ENCODE peak calls at places on chromosomes 13 and 19, in five cellular contexts. Z is thyroid gland, T is brain microvascular endothelial cell, E is psoas muscle, X is fibroblast of lung. P is an unnamed sample.
A peak's percentile ranks its signal among the peaks of the same experiment; 100 is the strongest.

GRCh38 chr19:50204811-50205675 is 1.6 kb downstream of the MYH14 start:
- DNase-seq in Z (peak; percentile 96), T (no peak), E (peak; percentile 65), X (no peak), P (no peak)

GRCh38 chr19:55255618-55256423 is 3.0 kb downstream of the PPP6R1 start:
- DNase-seq in Z (peak; percentile 88), T (peak; percentile 15), E (no peak), X (no peak), P (peak; percentile 53)

GRCh38 chr19:13817615-13818371 is 22.6 kb downstream of the ZSWIM4 start:
- DNase-seq in Z (peak; percentile 85), T (no peak), E (no peak), X (no peak), P (no peak)

GRCh38 chr19:41449079-41449864 is 6.3 kb downstream of the ERICH4 start:
- DNase-seq in Z (peak; percentile 63), T (peak; percentile 60), E (peak; percentile 79), X (peak; percentile 65), P (peak; percentile 41)

GRCh38 chr19:16252459-16253205 is 54.9 kb downstream of the AP1M1 start:
- DNase-seq in Z (no peak), T (no peak), E (no peak), X (no peak), P (no peak)

GRCh38 chr19:21474671-21475181 is 30.7 kb upstream of the ZNF429 start:
- DNase-seq in Z (peak; percentile 85), T (peak; percentile 32), E (peak; percentile 66), X (peak; percentile 73), P (peak; percentile 32)

GRCh38 chr19:18364826-18365528 is 21.0 kb upstream of the GDF15 start:
- DNase-seq in Z (peak; percentile 89), T (peak; percentile 99), E (no peak), X (peak; percentile 100), P (peak; percentile 98)

GRCh38 chr13:93244141-93244917 is 17.7 kb downstream of the GPC6 start:
- DNase-seq in Z (no peak), T (peak; percentile 56), E (no peak), X (peak; percentile 56), P (peak; percentile 57)

GRCh38 chr13:108154421-108154858 is 60.9 kb downstream of the LIG4 start:
- DNase-seq in Z (peak; percentile 59), T (no peak), E (no peak), X (no peak), P (no peak)

GRCh38 chr19:41928221-41928683 is at the start of gene ERFL:
- DNase-seq in Z (no peak), T (no peak), E (no peak), X (no peak), P (no peak)

GRCh38 chr13:20301391-20302071 is 69.4 kb upstream of the GJB6 start:
- DNase-seq in Z (peak; percentile 8), T (no peak), E (peak; percentile 35), X (peak; percentile 8), P (no peak)

GRCh38 chr13:103062079-103062478 is 4.1 kb downstream of the SLC10A2 start:
- DNase-seq in Z (no peak), T (no peak), E (no peak), X (no peak), P (no peak)

GRCh38 chr13:56528040-56528760 is 612.5 kb upstream of the PRR20A start:
- DNase-seq in Z (no peak), T (no peak), E (no peak), X (no peak), P (no peak)

GRCh38 chr13:44969858-44970484 is 19.3 kb downstream of the NUFIP1 start:
- DNase-seq in Z (no peak), T (peak; percentile 52), E (no peak), X (peak; percentile 76), P (peak; percentile 51)

GRCh38 chr13:114310961-114311360 is 3.3 kb upstream of the CHAMP1 start:
- DNase-seq in Z (no peak), T (peak; percentile 21), E (no peak), X (peak; percentile 28), P (no peak)

GRCh38 chr19:15779756-15780476 is 7.5 kb upstream of the OR10H5 start:
- DNase-seq in Z (peak; percentile 19), T (no peak), E (peak; percentile 67), X (no peak), P (no peak)

GRCh38 chr13:31920301-31920818 is 111.2 kb upstream of the FRY start:
- DNase-seq in Z (no peak), T (no peak), E (no peak), X (peak; percentile 28), P (no peak)

GRCh38 chr13:39148513-39148961 is 110.3 kb downstream of the NHLRC3 start:
- DNase-seq in Z (no peak), T (peak; percentile 0), E (no peak), X (peak; percentile 68), P (no peak)

GRCh38 chr13:98977568-98978270 is at the start of gene DOCK9:
- DNase-seq in Z (peak; percentile 75), T (peak; percentile 74), E (peak; percentile 59), X (peak; percentile 72), P (peak; percentile 52)

GRCh38 chr13:49635599-49636433 is 7.5 kb downstream of the ARL11 start:
- DNase-seq in Z (no peak), T (peak; percentile 14), E (no peak), X (peak; percentile 51), P (no peak)

GRCh38 chr13:110237895-110238294 is 69.1 kb downstream of the COL4A1 start:
- DNase-seq in Z (no peak), T (no peak), E (no peak), X (no peak), P (peak; percentile 36)

GRCh38 chr13:37179646-37180045 is 74.2 kb upstream of the CSNK1A1L start:
- DNase-seq in Z (no peak), T (no peak), E (no peak), X (no peak), P (no peak)

GRCh38 chr13:44142911-44143665 is 230.5 kb upstream of the SERP2 start:
- DNase-seq in Z (no peak), T (peak; percentile 80), E (no peak), X (no peak), P (no peak)

GRCh38 chr13:73140804-73141203 is 82.0 kb downstream of the KLF5 start:
- DNase-seq in Z (peak; percentile 20), T (no peak), E (no peak), X (no peak), P (no peak)

GRCh38 chr19:5309438-5310204 is 31.0 kb downstream of the PTPRS start:
- DNase-seq in Z (no peak), T (no peak), E (no peak), X (peak; percentile 21), P (no peak)
- TF ChIP-seq CTCF in Z (no peak), T (peak; percentile 35), E (no peak), X (peak; percentile 23), P (no peak)

DNA sequence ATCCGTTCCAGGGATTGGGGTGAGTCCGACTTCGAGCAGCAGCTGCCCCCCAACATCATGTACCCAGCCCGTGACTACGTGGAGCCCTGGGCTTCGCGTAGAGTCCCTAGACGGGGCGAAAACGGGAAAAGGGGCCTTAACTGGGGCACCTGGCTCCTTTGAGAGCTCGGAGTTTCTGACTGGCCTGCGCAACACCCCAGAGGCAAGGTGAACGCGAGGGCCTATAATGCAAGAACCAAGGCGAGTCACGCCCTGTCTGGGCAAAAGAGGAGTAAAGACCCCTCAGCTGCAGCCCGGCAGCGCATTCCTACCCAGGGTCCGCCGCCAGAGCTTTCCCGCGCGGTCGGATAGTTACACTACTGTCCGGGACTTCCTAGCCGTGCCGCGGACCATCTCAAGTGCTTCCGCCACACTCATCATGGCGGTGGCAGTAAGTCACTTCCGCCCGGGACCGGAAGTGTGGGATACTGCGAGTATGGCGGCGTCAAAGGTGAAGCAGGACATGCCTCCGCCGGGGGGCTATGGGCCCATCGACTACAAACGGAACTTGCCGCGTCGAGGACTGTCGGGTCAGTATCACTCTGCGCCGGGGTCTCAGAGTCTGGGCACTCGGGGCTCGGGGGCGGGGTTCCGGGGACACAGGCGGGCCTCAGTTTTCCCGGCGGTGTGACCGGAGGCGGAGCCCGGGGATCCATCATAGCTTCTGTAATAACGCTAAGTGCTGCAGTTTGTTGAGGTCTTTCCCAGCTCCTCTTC is at the start of gene NDUFA13:
- DNase-seq in Z (peak; percentile 90), T (peak; percentile 91), E (peak; percentile 93), X (peak; percentile 93), P (peak; percentile 87)
- TF ChIP-seq CTCF in Z (no peak), T (peak; percentile 38), E (peak; percentile 9), X (peak; percentile 0), P (no peak)

GRCh38 chr13:47455581-47455980 is 545.5 kb downstream of the SUCLA2 start:
- DNase-seq in Z (no peak), T (no peak), E (no peak), X (no peak), P (peak; percentile 21)
- TF ChIP-seq CTCF in Z (peak; percentile 7), T (peak; percentile 4), E (no peak), X (peak; percentile 12), P (peak; percentile 31)

GRCh38 chr19:49155005-49155826 is at the start of gene HRC:
- DNase-seq in Z (no peak), T (no peak), E (peak; percentile 67), X (no peak), P (no peak)

GRCh38 chr19:49152218-49152550 is 3.0 kb downstream of the HRC start:
- DNase-seq in Z (no peak), T (no peak), E (no peak), X (no peak), P (no peak)

GRCh38 chr19:49153167-49153809 is 1.9 kb downstream of the HRC start:
- DNase-seq in Z (no peak), T (no peak), E (no peak), X (no peak), P (no peak)

GRCh38 chr19:49155830-49156346 is 692 bp upstream of the HRC start:
- DNase-seq in Z (no peak), T (no peak), E (peak; percentile 71), X (no peak), P (no peak)

DNA sequence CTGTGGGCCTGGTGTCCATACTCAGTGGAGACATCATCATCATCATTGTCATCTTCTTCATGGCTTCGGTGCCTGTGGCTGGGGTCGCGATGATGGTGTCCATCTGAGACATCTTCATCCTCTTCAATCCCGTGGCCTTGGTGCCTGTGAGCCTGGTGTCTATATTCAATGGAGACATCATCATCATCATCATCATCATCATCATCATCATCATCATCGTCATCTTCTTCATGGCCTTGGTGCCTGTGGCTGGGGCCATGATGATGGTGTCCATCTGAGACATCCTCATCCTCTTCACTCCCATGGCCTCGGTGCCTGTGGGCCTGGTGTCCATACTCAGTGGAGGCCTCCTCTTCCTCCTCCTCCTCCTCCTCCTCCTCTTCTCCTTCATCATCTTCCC is 917 bp downstream of the HRC start:
- DNase-seq in Z (no peak), T (no peak), E (no peak), X (no peak), P (no peak)
- TF ChIP-seq CTCF in Z (no peak), T (no peak), E (no peak), X (no peak), P (no peak)

GRCh38 chr13:111525320-111526118 is 205.1 kb downstream of the TEX29 start:
- DNase-seq in Z (no peak), T (no peak), E (no peak), X (no peak), P (no peak)
- TF ChIP-seq CTCF in Z (no peak), T (no peak), E (no peak), X (no peak), P (no peak)

GRCh38 chr13:82593239-82593638 is 1289.0 kb downstream of the SLITRK1 start:
- DNase-seq in Z (no peak), T (no peak), E (no peak), X (no peak), P (no peak)

DNA sequence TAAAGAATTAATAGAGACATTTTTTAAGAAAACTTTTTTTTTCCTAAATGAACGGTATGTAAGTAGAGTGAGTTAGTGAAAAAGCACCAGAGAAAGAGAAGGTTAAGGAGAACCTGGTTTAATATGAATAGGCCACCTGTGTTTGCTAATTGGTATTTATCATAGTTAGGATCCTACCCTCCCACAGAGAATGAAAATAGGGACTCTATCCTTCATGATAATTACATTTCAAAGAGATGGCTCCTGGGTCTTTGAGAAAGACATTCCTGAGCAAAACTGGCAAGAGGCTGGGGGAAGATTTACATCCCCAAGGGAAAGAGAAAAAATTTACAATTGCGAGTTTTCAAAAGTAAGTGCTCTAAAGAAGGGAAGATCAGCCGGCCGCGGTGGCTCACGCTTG is 1284.5 kb downstream of the SLITRK1 start:
- DNase-seq in Z (no peak), T (no peak), E (no peak), X (no peak), P (no peak)
- TF ChIP-seq CTCF in Z (no peak), T (no peak), E (no peak), X (no peak), P (no peak)

P was measured in HFFc6.